ENCODE peak calls at places on chromosomes 1 and 21, in nine cellular contexts. One of them, this sample, is unnamed.

GRCh38 chr1:82538876-82539275 is 738.1 kb downstream of the ADGRL2 start:
- DNase-seq in Daoy: peak
- DNase-seq in fibroblast of mammary gland: peak
- DNase-seq in stimulated activated CD8-positive, alpha-beta memory T cell treated with anti-CD3 and anti-CD28 coated beads, Interleukin-15, amount 100 ng/mL, for 1 hour: no peak
- DNase-seq in fibroblast of the conjunctiva: no peak
- DNase-seq in sigmoid colon: no peak
- DNase-seq in A549: no peak
- DNase-seq in KG1: no peak
- DNase-seq in AG09319: peak
- DNase-seq in this sample: peak

GRCh38 chr1:182281541-182281940 is 110.0 kb downstream of the GLUL start:
- DNase-seq in Daoy: no peak
- DNase-seq in KG1: no peak
- DNase-seq in A549: no peak
- DNase-seq in AG09319: no peak
- DNase-seq in sigmoid colon: no peak
- DNase-seq in stimulated activated CD8-positive, alpha-beta memory T cell treated with anti-CD3 and anti-CD28 coated beads, Interleukin-15, amount 100 ng/mL, for 1 hour: no peak
- DNase-seq in fibroblast of the conjunctiva: no peak
- DNase-seq in fibroblast of mammary gland: peak
- DNase-seq in this sample: no peak

GRCh38 chr1:115545791-115546733 is 95.7 kb upstream of the VANGL1 start:
- DNase-seq in fibroblast of the conjunctiva: peak
- DNase-seq in KG1: no peak
- DNase-seq in Daoy: peak
- DNase-seq in fibroblast of mammary gland: peak
- DNase-seq in stimulated activated CD8-positive, alpha-beta memory T cell treated with anti-CD3 and anti-CD28 coated beads, Interleukin-15, amount 100 ng/mL, for 1 hour: no peak
- DNase-seq in A549: peak
- DNase-seq in sigmoid colon: no peak
- DNase-seq in AG09319: peak
- DNase-seq in this sample: peak

GRCh38 chr1:48889088-48889487 is 112.4 kb upstream of the BEND5 start:
- DNase-seq in KG1: no peak
- DNase-seq in fibroblast of the conjunctiva: no peak
- DNase-seq in A549: no peak
- DNase-seq in Daoy: no peak
- DNase-seq in AG09319: no peak
- DNase-seq in fibroblast of mammary gland: no peak
- DNase-seq in stimulated activated CD8-positive, alpha-beta memory T cell treated with anti-CD3 and anti-CD28 coated beads, Interleukin-15, amount 100 ng/mL, for 1 hour: no peak
- DNase-seq in sigmoid colon: no peak
- DNase-seq in this sample: no peak

GRCh38 chr1:227767401-227768396 is 32.5 kb downstream of the SNAP47 start:
- DNase-seq in AG09319: no peak
- DNase-seq in fibroblast of mammary gland: no peak
- DNase-seq in sigmoid colon: no peak
- DNase-seq in Daoy: no peak
- DNase-seq in KG1: no peak
- DNase-seq in fibroblast of the conjunctiva: no peak
- DNase-seq in A549: no peak
- DNase-seq in stimulated activated CD8-positive, alpha-beta memory T cell treated with anti-CD3 and anti-CD28 coated beads, Interleukin-15, amount 100 ng/mL, for 1 hour: no peak
- DNase-seq in this sample: no peak

GRCh38 chr1:158819461-158820443 is 11.4 kb upstream of the MNDA start:
- DNase-seq in Daoy: peak
- DNase-seq in stimulated activated CD8-positive, alpha-beta memory T cell treated with anti-CD3 and anti-CD28 coated beads, Interleukin-15, amount 100 ng/mL, for 1 hour: no peak
- DNase-seq in KG1: no peak
- DNase-seq in fibroblast of mammary gland: no peak
- DNase-seq in sigmoid colon: no peak
- DNase-seq in A549: no peak
- DNase-seq in fibroblast of the conjunctiva: no peak
- DNase-seq in AG09319: no peak
- DNase-seq in this sample: peak

GRCh38 chr1:201715351-201715750 is 113.6 kb upstream of the IPO9 start:
- DNase-seq in fibroblast of mammary gland: no peak
- DNase-seq in sigmoid colon: no peak
- DNase-seq in KG1: no peak
- DNase-seq in A549: no peak
- DNase-seq in stimulated activated CD8-positive, alpha-beta memory T cell treated with anti-CD3 and anti-CD28 coated beads, Interleukin-15, amount 100 ng/mL, for 1 hour: no peak
- DNase-seq in AG09319: no peak
- DNase-seq in Daoy: no peak
- DNase-seq in fibroblast of the conjunctiva: no peak
- DNase-seq in this sample: no peak

GRCh38 chr1:104100079-104100478 is 350.4 kb downstream of the AMY1C start:
- DNase-seq in Daoy: no peak
- DNase-seq in AG09319: no peak
- DNase-seq in stimulated activated CD8-positive, alpha-beta memory T cell treated with anti-CD3 and anti-CD28 coated beads, Interleukin-15, amount 100 ng/mL, for 1 hour: no peak
- DNase-seq in KG1: no peak
- DNase-seq in A549: no peak
- DNase-seq in fibroblast of mammary gland: no peak
- DNase-seq in sigmoid colon: no peak
- DNase-seq in fibroblast of the conjunctiva: no peak
- DNase-seq in this sample: no peak

GRCh38 chr1:7388488-7389185 is 382.5 kb upstream of the VAMP3 start:
- DNase-seq in KG1: no peak
- DNase-seq in stimulated activated CD8-positive, alpha-beta memory T cell treated with anti-CD3 and anti-CD28 coated beads, Interleukin-15, amount 100 ng/mL, for 1 hour: no peak
- DNase-seq in fibroblast of the conjunctiva: no peak
- DNase-seq in AG09319: no peak
- DNase-seq in Daoy: peak
- DNase-seq in A549: no peak
- DNase-seq in sigmoid colon: peak
- DNase-seq in fibroblast of mammary gland: peak
- DNase-seq in this sample: peak

GRCh38 chr1:16175610-16176553 is 20.0 kb upstream of the EPHA2 start:
- DNase-seq in sigmoid colon: peak
- DNase-seq in AG09319: peak
- DNase-seq in stimulated activated CD8-positive, alpha-beta memory T cell treated with anti-CD3 and anti-CD28 coated beads, Interleukin-15, amount 100 ng/mL, for 1 hour: no peak
- DNase-seq in fibroblast of the conjunctiva: peak
- DNase-seq in fibroblast of mammary gland: peak
- DNase-seq in A549: peak
- DNase-seq in Daoy: peak
- DNase-seq in KG1: no peak
- DNase-seq in this sample: peak

GRCh38 chr21:35401476-35401875 is 352.4 kb upstream of the RUNX1 start:
- DNase-seq in fibroblast of mammary gland: no peak
- DNase-seq in sigmoid colon: no peak
- DNase-seq in A549: no peak
- DNase-seq in AG09319: no peak
- DNase-seq in fibroblast of the conjunctiva: no peak
- DNase-seq in Daoy: peak
- DNase-seq in stimulated activated CD8-positive, alpha-beta memory T cell treated with anti-CD3 and anti-CD28 coated beads, Interleukin-15, amount 100 ng/mL, for 1 hour: no peak
- DNase-seq in KG1: no peak
- DNase-seq in this sample: peak